ENCODE peak calls at places on chromosome 20, in six cellular contexts. L, F, J, W, H and N are unnamed samples.

GRCh38 chr20:17712708-17713107 is 12.9 kb downstream of the BANF2 start:
- DNase-seq in L (no peak), F (no peak), J (no peak), W (no peak), H (no peak), N (no peak)

GRCh38 chr20:32452776-32453466 is 94.8 kb downstream of the ASXL1 start:
- DNase-seq in L (no peak), F (peak; percentile 45), J (no peak), W (peak; percentile 43), H (no peak), N (no peak)

GRCh38 chr20:4896119-4896700 is 105.1 kb downstream of the SLC23A2 start:
- DNase-seq in L (no peak), F (no peak), J (no peak), W (no peak), H (no peak), N (no peak)

GRCh38 chr20:20366551-20366895 is 1.4 kb upstream of the INSM1 start:
- DNase-seq in L (no peak), F (no peak), J (no peak), W (no peak), H (no peak), N (no peak)

GRCh38 chr20:43536041-43536816 is 22.6 kb upstream of the SGK2 start:
- DNase-seq in L (no peak), F (no peak), J (no peak), W (peak; percentile 41), H (no peak), N (no peak)

GRCh38 chr20:10253750-10254149 is 35.1 kb downstream of the SNAP25 start:
- DNase-seq in L (no peak), F (no peak), J (no peak), W (no peak), H (no peak), N (no peak)

GRCh38 chr20:57095426-57095825 is 171.0 kb downstream of the BMP7 start:
- DNase-seq in L (no peak), F (no peak), J (no peak), W (no peak), H (no peak), N (no peak)

GRCh38 chr20:46022411-46023147 is 6.4 kb upstream of the SLC12A5 start:
- DNase-seq in L (peak; percentile 48), F (peak; percentile 84), J (peak; percentile 87), W (peak; percentile 81), H (peak; percentile 78), N (no peak)

GRCh38 chr20:56974499-56975250 is 291.8 kb downstream of the BMP7 start:
- DNase-seq in L (peak; percentile 62), F (no peak), J (peak; percentile 80), W (no peak), H (peak; percentile 46), N (no peak)

GRCh38 chr20:57361517-57361916 is 10.5 kb downstream of the RAE1 start:
- DNase-seq in L (peak; percentile 66), F (no peak), J (no peak), W (no peak), H (no peak), N (no peak)

GRCh38 chr20:43959920-43960227 is 45.2 kb downstream of the TOX2 start:
- DNase-seq in L (no peak), F (no peak), J (no peak), W (no peak), H (no peak), N (no peak)

GRCh38 chr20:49505518-49505917 is 23.1 kb upstream of the KCNB1 start:
- DNase-seq in L (peak; percentile 74), F (no peak), J (peak; percentile 66), W (no peak), H (peak; percentile 87), N (no peak)

GRCh38 chr20:62875419-62876355 is 14.1 kb upstream of the TCFL5 start:
- DNase-seq in L (peak; percentile 91), F (peak; percentile 84), J (peak; percentile 83), W (no peak), H (peak; percentile 95), N (peak; percentile 92)

GRCh38 chr20:48416002-48416401 is 411.8 kb downstream of the PREX1 start:
- DNase-seq in L (no peak), F (no peak), J (no peak), W (no peak), H (no peak), N (no peak)

GRCh38 chr20:36628076-36628475 is 17.9 kb downstream of the SLA2 start:
- DNase-seq in L (no peak), F (no peak), J (no peak), W (no peak), H (no peak), N (no peak)

GRCh38 chr20:39338977-39339376 is 376.8 kb downstream of the DHX35 start:
- DNase-seq in L (no peak), F (no peak), J (no peak), W (no peak), H (no peak), N (no peak)

GRCh38 chr20:22626501-22626900 is 42.1 kb upstream of the FOXA2 start:
- DNase-seq in L (no peak), F (no peak), J (no peak), W (no peak), H (no peak), N (no peak)

GRCh38 chr20:22620342-22620741 is 36.0 kb upstream of the FOXA2 start:
- DNase-seq in L (no peak), F (no peak), J (no peak), W (no peak), H (no peak), N (no peak)

GRCh38 chr20:22619272-22619671 is 34.9 kb upstream of the FOXA2 start:
- DNase-seq in L (no peak), F (no peak), J (no peak), W (no peak), H (no peak), N (no peak)

GRCh38 chr20:22619806-22620205 is 35.4 kb upstream of the FOXA2 start:
- DNase-seq in L (no peak), F (no peak), J (no peak), W (no peak), H (no peak), N (no peak)

GRCh38 chr20:22623211-22623610 is 38.8 kb upstream of the FOXA2 start:
- DNase-seq in L (peak; percentile 7), F (no peak), J (no peak), W (no peak), H (no peak), N (no peak)
- TF ChIP-seq CTCF in L (no peak), F (no peak), J (no peak), W (no peak), H (no peak), N (no peak)

DNA sequence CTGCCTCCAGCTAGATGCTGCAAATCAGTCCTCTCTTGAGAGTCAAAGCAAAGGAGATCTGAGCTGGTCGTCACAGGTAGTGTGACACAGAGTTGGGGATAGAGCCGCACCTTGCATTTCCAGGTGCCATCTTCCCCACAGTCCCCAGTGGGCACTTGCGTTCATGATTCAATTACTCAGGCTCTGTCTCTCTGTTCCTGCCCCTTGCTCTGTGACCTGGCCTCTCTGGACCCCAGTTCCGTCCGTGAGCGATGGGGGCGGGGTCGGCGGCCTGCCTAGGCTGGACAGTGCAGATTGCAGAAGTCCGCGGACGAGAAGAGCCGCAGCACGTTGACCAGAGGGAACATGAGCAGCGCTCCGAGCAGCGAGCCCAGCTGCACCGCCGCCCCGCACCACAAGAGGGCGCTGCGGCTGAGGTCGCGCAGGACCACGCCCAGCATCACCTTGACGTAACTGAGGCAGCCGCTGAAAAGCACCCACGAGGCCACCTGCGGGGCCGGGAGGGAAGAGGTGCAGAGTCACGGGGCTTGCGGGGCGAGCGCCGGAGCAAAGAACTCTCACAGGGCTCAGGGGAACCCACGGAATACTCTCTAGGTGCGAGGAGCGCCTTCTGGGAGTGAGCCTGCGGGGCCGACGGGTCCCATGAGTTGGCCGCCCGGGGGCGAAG is 7.4 kb downstream of the SLC52A3 start:
- DNase-seq in L (peak; percentile 42), F (no peak), J (peak; percentile 76), W (peak; percentile 77), H (peak; percentile 30), N (no peak)
- TF ChIP-seq CTCF in L (peak; percentile 77), F (peak; percentile 64), J (peak; percentile 100), W (peak; percentile 74), H (peak; percentile 62), N (peak; percentile 63)

DNA sequence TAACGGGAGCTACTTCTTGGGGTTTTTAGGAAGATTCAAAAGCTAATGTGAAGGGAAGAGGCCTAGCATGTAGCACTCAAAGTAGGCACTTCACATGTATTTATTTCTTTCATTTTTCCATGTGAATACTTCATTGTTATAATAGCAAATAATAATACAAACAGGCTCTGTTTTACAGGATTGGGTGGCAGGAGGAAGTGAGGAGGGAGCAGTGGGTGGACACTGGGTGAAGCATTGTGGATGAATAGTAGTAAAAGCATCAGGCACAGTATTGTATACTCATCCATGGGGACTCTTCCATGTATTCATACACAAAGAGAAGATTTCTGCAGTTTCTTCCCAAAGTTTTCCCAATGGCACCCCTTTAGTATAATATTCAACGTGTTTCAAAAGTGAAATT is 38.4 kb upstream of the SNRPB2 start:
- DNase-seq in L (no peak), F (no peak), J (no peak), W (no peak), H (no peak), N (no peak)
- TF ChIP-seq CTCF in L (no peak), F (no peak), J (no peak), W (no peak), H (no peak), N (no peak)

GRCh38 chr20:42204261-42204660 is 586.1 kb upstream of the CHD6 start:
- DNase-seq in L (no peak), F (no peak), J (peak; percentile 15), W (no peak), H (no peak), N (no peak)
- TF ChIP-seq CTCF in L (no peak), F (peak; percentile 48), J (no peak), W (peak; percentile 40), H (peak; percentile 40), N (no peak)

GRCh38 chr20:25571817-25572216 is 13.5 kb downstream of the NINL start:
- DNase-seq in L (no peak), F (no peak), J (no peak), W (no peak), H (no peak), N (no peak)

GRCh38 chr20:25576783-25577530 is 8.4 kb downstream of the NINL start:
- DNase-seq in L (no peak), F (no peak), J (no peak), W (no peak), H (no peak), N (no peak)

GRCh38 chr20:25571240-25571639 is 14.1 kb downstream of the NINL start:
- DNase-seq in L (no peak), F (no peak), J (no peak), W (no peak), H (no peak), N (no peak)

GRCh38 chr20:25573288-25574251 is 11.8 kb downstream of the NINL start:
- DNase-seq in L (no peak), F (no peak), J (no peak), W (no peak), H (no peak), N (no peak)

DNA sequence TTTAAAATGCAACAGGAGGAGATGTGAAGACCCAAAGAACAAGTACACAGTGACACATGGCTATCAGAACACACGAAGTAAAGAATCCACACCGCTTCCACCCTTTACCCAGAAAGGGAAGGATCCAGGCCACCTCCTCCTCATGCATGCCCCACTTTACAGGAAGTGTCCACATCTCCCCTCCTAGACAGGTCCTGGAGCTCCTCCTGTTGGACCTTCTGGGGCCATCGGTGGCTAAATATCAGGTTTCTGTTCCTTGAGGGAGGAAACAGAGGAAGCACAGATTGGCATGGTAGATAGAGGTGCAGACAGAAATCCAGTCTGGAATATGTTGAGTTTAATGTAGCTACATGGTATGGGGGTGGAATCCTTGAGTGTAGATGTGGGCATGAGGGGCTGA is 10.9 kb downstream of the NINL start:
- DNase-seq in L (peak; percentile 68), F (no peak), J (no peak), W (no peak), H (peak; percentile 19), N (no peak)
- TF ChIP-seq CTCF in L (peak; percentile 57), F (no peak), J (no peak), W (peak; percentile 5), H (peak; percentile 37), N (peak; percentile 26)